ENCODE peak calls at places on chromosomes 11 and 22, in four cellular contexts. K, N, X and W are unnamed samples.

GRCh38 chr11:126874276-126874675 is 126.3 kb downstream of the KIRREL3 start:
- DNase-seq in K (no peak), N (no peak), X (no peak), W (no peak)

GRCh38 chr11:75815345-75815983 is 454 bp downstream of the UVRAG start:
- DNase-seq in K (peak; percentile 55), X (peak; percentile 56), N (peak; percentile 88), W (peak; percentile 52)

GRCh38 chr22:30474683-30475424 is 3.0 kb upstream of the SEC14L3 start:
- DNase-seq in K (no peak), X (no peak), N (no peak), W (no peak)

GRCh38 chr11:12674936-12675696 is 895 bp downstream of the TEAD1 start:
- DNase-seq in X (peak; percentile 28), N (peak; percentile 63), K (no peak), W (peak; percentile 52)

GRCh38 chr11:15095736-15096228 is 18.9 kb upstream of the INSC start:
- DNase-seq in N (no peak), K (peak; percentile 26), X (no peak), W (no peak)

GRCh38 chr11:119699227-119699626 is 29.8 kb downstream of the NECTIN1 start:
- DNase-seq in X (no peak), N (peak; percentile 82), K (no peak), W (no peak)

GRCh38 chr11:45247433-45247832 is 38.7 kb downstream of the SYT13 start:
- DNase-seq in X (no peak), K (no peak), N (no peak), W (no peak)

GRCh38 chr11:87425391-87425790 is 387.7 kb downstream of the TMEM135 start:
- DNase-seq in K (no peak), X (no peak), N (no peak), W (no peak)

GRCh38 chr11:111913997-111914396 is 1.5 kb downstream of the HSPB2 start:
- DNase-seq in X (no peak), N (no peak), K (no peak), W (no peak)

GRCh38 chr22:36937319-36938027 is 24.0 kb downstream of the CSF2RB start:
- DNase-seq in N (peak; percentile 55), X (no peak), K (no peak), W (no peak)

GRCh38 chr22:40231618-40232313 is 54.0 kb downstream of the TNRC6B start:
- DNase-seq in K (no peak), N (no peak), X (no peak), W (no peak)

GRCh38 chr22:44664149-44664548 is 37.9 kb upstream of the PRR5 start:
- DNase-seq in K (no peak), X (no peak), N (no peak), W (no peak)

GRCh38 chr22:17332109-17332508 is 37.2 kb upstream of the CECR2 start:
- DNase-seq in X (no peak), N (no peak), K (no peak), W (no peak)

GRCh38 chr11:95821640-95822039 is 31.3 kb downstream of the CEP57 start:
- DNase-seq in K (no peak), X (no peak), N (no peak), W (no peak)

GRCh38 chr11:120562806-120563425 is 51.4 kb downstream of the GRIK4 start:
- DNase-seq in X (no peak), K (no peak), N (no peak), W (no peak)

GRCh38 chr11:100991541-100991940 is 138.1 kb downstream of the PGR start:
- DNase-seq in N (no peak), X (no peak), K (no peak), W (no peak)

GRCh38 chr11:31096191-31096590 is 273.3 kb downstream of the DCDC1 start:
- DNase-seq in X (no peak), N (no peak), K (no peak), W (no peak)

GRCh38 chr22:49303781-49304461 is 523.8 kb downstream of the BRD1 start:
- DNase-seq in X (no peak), K (no peak), N (no peak), W (no peak)

GRCh38 chr11:117824571-117825537 is at the start of gene FXYD2:
- DNase-seq in K (no peak), X (no peak), N (peak; percentile 73), W (no peak)

DNA sequence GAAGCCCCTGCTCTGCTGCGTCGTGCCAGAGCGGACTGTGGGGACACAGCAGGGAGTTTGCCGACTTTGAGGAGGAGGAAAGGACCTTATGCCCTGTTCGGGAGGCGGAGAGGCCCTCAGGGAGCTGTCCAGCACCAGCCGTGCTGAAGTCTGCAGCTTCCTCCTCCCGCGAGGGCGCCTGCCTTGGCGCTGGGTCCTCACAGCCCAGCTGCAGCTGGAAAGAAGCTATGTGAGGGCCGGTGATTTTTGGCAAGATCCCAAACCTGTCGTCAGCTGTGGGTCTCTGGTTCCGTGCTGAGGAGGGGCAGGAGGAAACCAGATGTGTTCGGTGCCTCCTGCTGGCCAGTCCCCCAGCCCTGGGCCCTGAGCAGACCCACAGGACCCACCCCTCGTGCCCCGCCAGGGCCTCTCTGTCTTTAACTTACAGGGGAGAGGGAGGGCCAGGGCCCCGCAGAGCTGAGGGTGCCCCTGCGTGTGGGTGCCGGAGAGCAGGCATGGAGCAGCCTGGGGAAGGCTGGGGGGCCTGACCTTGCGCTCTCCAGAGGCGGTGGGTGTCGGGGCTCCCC is 12.0 kb downstream of the BRSK2 start:
- DNase-seq in K (peak; percentile 59), N (peak; percentile 94), X (peak; percentile 84), W (peak; percentile 97)
- TF ChIP-seq CTCF in K (no peak), N (no peak), X (no peak), W (no peak)

GRCh38 chr11:61080986-61081590 is 21.2 kb upstream of the CD5 start:
- DNase-seq in K (no peak), X (no peak), N (no peak), W (no peak)
- TF ChIP-seq CTCF in K (no peak), X (no peak), N (no peak), W (no peak)

GRCh38 chr22:42909363-42910058 is 52.4 kb upstream of the ARFGAP3 start:
- DNase-seq in K (no peak), X (no peak), N (no peak), W (no peak)

GRCh38 chr22:42908082-42908746 is 51.1 kb upstream of the ARFGAP3 start:
- DNase-seq in N (no peak), X (no peak), K (no peak), W (no peak)

GRCh38 chr22:42906605-42907338 is 49.7 kb upstream of the ARFGAP3 start:
- DNase-seq in N (no peak), X (no peak), K (no peak), W (no peak)

GRCh38 chr22:42905702-42906183 is 48.7 kb upstream of the ARFGAP3 start:
- DNase-seq in X (no peak), N (peak; percentile 99), K (no peak), W (no peak)

DNA sequence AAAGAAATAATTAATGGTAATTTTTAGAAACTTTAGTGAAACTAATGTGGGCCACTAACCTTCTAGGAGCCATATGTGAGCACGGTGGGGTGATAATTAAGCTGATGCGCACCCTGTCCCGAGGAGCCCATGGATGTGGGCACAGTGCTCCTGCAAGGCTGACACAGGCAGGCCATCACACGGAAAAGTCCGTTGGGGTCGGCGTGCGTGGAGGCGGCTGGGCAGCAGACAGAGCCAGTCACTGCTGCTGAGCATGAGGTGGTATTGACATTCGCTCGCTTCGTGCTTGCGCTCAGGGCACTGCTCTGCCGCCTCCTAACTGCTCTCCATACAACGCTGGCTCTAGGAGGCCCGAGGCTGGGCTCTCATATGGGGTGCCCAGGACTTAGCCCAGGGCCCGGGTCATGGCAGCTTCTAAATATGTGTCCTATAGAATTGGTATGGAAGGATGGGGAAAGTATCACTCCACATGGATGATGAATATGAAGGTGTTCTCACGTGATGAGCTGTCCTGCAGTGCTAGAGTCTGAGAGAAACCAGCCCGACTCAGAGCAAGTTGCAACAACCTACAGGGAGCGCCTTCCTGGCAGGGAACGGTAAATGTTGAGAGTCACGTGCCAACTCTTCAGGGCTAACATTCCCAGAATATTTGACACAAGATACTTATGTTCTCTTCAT is 50.5 kb upstream of the ARFGAP3 start:
- DNase-seq in K (no peak), X (no peak), N (peak; percentile 64), W (no peak)
- TF ChIP-seq CTCF in K (no peak), X (no peak), N (no peak), W (no peak)

GRCh38 chr11:9380773-9381172 is 3.7 kb upstream of the IPO7 start:
- DNase-seq in K (no peak), X (no peak), N (no peak), W (no peak)

GRCh38 chr11:9384535-9385287 is at the start of gene IPO7:
- DNase-seq in X (peak; percentile 78), N (peak; percentile 95), K (peak; percentile 90), W (peak; percentile 82)

GRCh38 chr11:9386901-9387300 is 2.4 kb downstream of the IPO7 start:
- DNase-seq in X (no peak), K (no peak), N (no peak), W (no peak)

GRCh38 chr11:9386086-9386485 is 1.6 kb downstream of the IPO7 start:
- DNase-seq in N (no peak), X (no peak), K (no peak), W (no peak)

GRCh38 chr11:9385288-9385902 is 943 bp downstream of the IPO7 start:
- DNase-seq in X (no peak), N (no peak), K (peak; percentile 42), W (no peak)
- TF ChIP-seq CTCF in X (no peak), N (no peak), K (no peak), W (no peak)

GRCh38 chr11:123594188-123594901 is 60.1 kb downstream of the SCN3B start:
- DNase-seq in N (no peak), X (no peak), K (no peak), W (no peak)

GRCh38 chr11:123594921-123595320 is 59.5 kb downstream of the SCN3B start:
- DNase-seq in X (no peak), N (no peak), K (no peak), W (no peak)

GRCh38 chr11:123601737-123602136 is 52.7 kb downstream of the SCN3B start:
- DNase-seq in X (no peak), K (no peak), N (no peak), W (no peak)

GRCh38 chr11:123601136-123601535 is 53.3 kb downstream of the SCN3B start:
- DNase-seq in K (no peak), X (no peak), N (no peak), W (no peak)

DNA sequence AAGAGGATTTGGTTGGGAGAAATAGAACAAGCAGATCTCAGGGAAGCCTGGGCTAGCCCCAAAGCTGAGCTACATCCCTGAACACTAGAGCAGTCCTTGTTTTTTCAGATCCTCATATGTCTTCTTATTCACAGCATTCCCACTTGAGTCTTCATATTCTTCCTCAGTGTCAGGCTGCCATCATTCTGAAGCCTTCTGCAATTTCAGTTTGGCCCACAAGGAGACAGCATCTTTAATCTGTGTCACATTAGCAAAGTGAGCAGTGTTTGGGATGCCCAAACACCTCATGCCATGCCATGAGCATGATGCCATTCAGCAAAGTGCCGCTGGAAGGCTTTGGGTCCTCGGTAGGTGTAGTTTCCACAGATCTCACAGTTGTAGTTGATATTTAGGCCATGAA is 56.6 kb downstream of the SCN3B start:
- DNase-seq in X (no peak), K (no peak), N (no peak), W (no peak)
- TF ChIP-seq CTCF in X (no peak), K (no peak), N (no peak), W (no peak)

GRCh38 chr22:38304526-38304925 is 12.7 kb downstream of the CSNK1E start:
- DNase-seq in X (no peak), N (no peak), K (no peak), W (peak; percentile 21)

GRCh38 chr22:38302906-38303305 is 14.3 kb downstream of the CSNK1E start:
- DNase-seq in K (no peak), N (no peak), X (no peak), W (no peak)

GRCh38 chr22:38303974-38304373 is 13.3 kb downstream of the CSNK1E start:
- DNase-seq in K (no peak), N (no peak), X (no peak), W (no peak)

GRCh38 chr22:38308791-38309498 is 8.3 kb downstream of the CSNK1E start:
- DNase-seq in X (no peak), K (no peak), N (no peak), W (no peak)

GRCh38 chr22:38305481-38306448 is 11.5 kb downstream of the CSNK1E start:
- DNase-seq in K (no peak), N (no peak), X (no peak), W (peak; percentile 20)
- TF ChIP-seq CTCF in K (no peak), N (no peak), X (no peak), W (no peak)